ENCODE peak calls at places on chromosomes 3 and 15, in four cellular contexts. J is GM03348, A is GM18507, I is NCI-H2107. C is an unnamed sample.

GRCh38 chr3:51434746-51435323 is 43.8 kb downstream of the RBM15B start:
- DNase-seq in J (peak), A (peak), I (no peak), C (peak)

GRCh38 chr3:17333446-17333845 is 409.0 kb downstream of the TBC1D5 start:
- DNase-seq in J (no peak), A (no peak), I (no peak), C (no peak)

GRCh38 chr3:70899816-70900215 is 587.4 kb upstream of the MDFIC2 start:
- DNase-seq in J (no peak), A (no peak), I (no peak), C (no peak)

GRCh38 chr3:58414538-58415197 is 19.0 kb downstream of the PDHB start:
- DNase-seq in J (peak), A (peak), I (no peak), C (peak)

GRCh38 chr3:171838218-171838720 is 4.9 kb upstream of the TMEM212 start:
- DNase-seq in J (peak), A (no peak), I (no peak), C (no peak)

GRCh38 chr3:88219138-88219792 is 69.5 kb downstream of the C3orf38 start:
- DNase-seq in J (peak), A (peak), I (peak), C (peak)

GRCh38 chr15:76840830-76841460 is 64.2 kb downstream of the SCAPER start:
- DNase-seq in J (peak), A (no peak), I (no peak), C (no peak)

GRCh38 chr3:58463181-58463941 is 28.5 kb upstream of the KCTD6 start:
- DNase-seq in J (peak), A (peak), I (no peak), C (peak)

GRCh38 chr3:17111556-17111955 is 226.8 kb downstream of the PLCL2 start:
- DNase-seq in J (no peak), A (no peak), I (no peak), C (no peak)

C was measured in GM19239.